ENCODE peak calls at places on chromosomes 12 and 14, in four cellular contexts. Z, L, Q and A are unnamed samples.

GRCh38 chr12:49231881-49232650 is 32.8 kb upstream of the TUBA1C start:
- DNase-seq in Q (no peak), Z (no peak), L (no peak), A (no peak)

GRCh38 chr12:111349101-111349747 is 19.7 kb downstream of the PHETA1 start:
- DNase-seq in Z (no peak), L (no peak), Q (no peak), A (no peak)

GRCh38 chr14:106665814-106666213 is 1139.4 kb downstream of the TMEM121 start:
- DNase-seq in Q (no peak), L (no peak), Z (no peak), A (no peak)

GRCh38 chr14:71533396-71533795 is 398.8 kb upstream of the RGS6 start:
- DNase-seq in Z (no peak), Q (no peak), L (no peak), A (no peak)

GRCh38 chr12:108457006-108457733 is 57.9 kb upstream of the FICD start:
- DNase-seq in Z (no peak), L (no peak), Q (peak), A (peak)

GRCh38 chr12:71727958-71728357 is 26.7 kb upstream of the RAB21 start:
- DNase-seq in Z (no peak), L (no peak), Q (no peak), A (no peak)

GRCh38 chr14:57833304-57833703 is 32.6 kb downstream of the SLC35F4 start:
- DNase-seq in Q (no peak), L (no peak), Z (no peak), A (no peak)

GRCh38 chr14:80136358-80136757 is 74.9 kb downstream of the DIO2 start:
- DNase-seq in Z (no peak), L (no peak), Q (no peak), A (no peak)

GRCh38 chr12:93725531-93725930 is 48.4 kb downstream of the CRADD start:
- DNase-seq in Z (no peak), Q (no peak), L (no peak), A (no peak)

GRCh38 chr12:4908694-4909396 is 860 bp upstream of the KCNA1 start:
- DNase-seq in L (no peak), Q (peak), Z (no peak), A (peak)

GRCh38 chr14:105273062-105273461 is 24.7 kb downstream of the BTBD6 start:
- DNase-seq in Q (no peak), L (no peak), Z (peak), A (no peak)

GRCh38 chr12:26636710-26637328 is 196.2 kb downstream of the ITPR2 start:
- DNase-seq in L (no peak), Q (no peak), Z (no peak), A (no peak)

GRCh38 chr12:8698830-8699330 is 1.1 kb downstream of the RIMKLB start:
- DNase-seq in Q (no peak), L (no peak), Z (no peak), A (no peak)

GRCh38 chr14:102320671-102321455 is 1.3 kb downstream of the ZNF839 start:
- DNase-seq in L (no peak), Z (no peak), Q (no peak), A (no peak)

GRCh38 chr12:68803948-68804653 is 3.9 kb upstream of the MDM2 start:
- DNase-seq in Q (no peak), L (no peak), Z (no peak), A (no peak)

GRCh38 chr12:6582959-6583358 is 14.9 kb upstream of the NOP2 start:
- DNase-seq in L (no peak), Z (no peak), Q (no peak), A (no peak)

GRCh38 chr14:50342211-50343080 is 30.3 kb downstream of the DMAC2L start:
- DNase-seq in Q (peak), L (peak), Z (peak), A (peak)

GRCh38 chr12:108838194-108839010 is 19.0 kb downstream of the SSH1 start:
- DNase-seq in L (peak), Z (peak), Q (peak), A (peak)

GRCh38 chr12:132437252-132438138 is 52.5 kb upstream of the FBRSL1 start:
- DNase-seq in Z (no peak), Q (no peak), L (no peak), A (no peak)

GRCh38 chr12:42587564-42588307 is 1.8 kb downstream of the PRICKLE1 start:
- DNase-seq in Z (no peak), Q (no peak), L (no peak), A (no peak)

GRCh38 chr14:92922883-92923743 is at the start of gene CHGA:
- DNase-seq in Q (peak), Z (no peak), L (peak), A (peak)

DNA sequence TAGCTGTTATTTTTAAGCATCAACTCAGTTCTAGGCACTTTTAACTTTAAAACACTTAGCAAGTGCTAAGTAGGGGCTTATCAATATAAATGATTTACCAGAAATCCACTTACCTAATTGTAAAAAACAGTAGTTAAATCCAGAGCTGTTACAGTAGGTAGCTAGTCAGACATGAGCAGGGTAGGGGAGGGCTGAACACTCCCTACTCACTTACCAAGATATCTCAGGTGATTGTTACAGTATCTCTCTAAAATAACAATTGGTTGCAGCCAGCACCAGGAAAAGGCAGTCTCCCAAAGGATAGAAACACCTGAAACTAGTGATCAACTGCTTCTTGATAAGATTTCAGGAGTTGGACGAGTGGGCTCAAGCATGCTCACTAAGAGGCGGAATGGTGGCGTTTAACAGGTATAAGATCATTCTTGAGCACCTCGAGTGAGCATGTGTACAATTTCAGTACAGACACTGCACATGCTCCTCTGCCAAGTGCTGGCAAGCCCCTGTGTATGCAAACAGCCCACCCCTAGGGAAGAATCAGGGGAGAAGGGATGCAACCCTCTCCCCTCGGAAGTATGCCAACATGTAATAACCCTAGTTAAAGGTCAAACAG is 1113.5 kb upstream of the SEL1L start:
- DNase-seq in Z (peak), L (no peak), Q (no peak), A (no peak)
- TF ChIP-seq POLR2AphosphoS5 in Z (no peak), L (no peak), Q (no peak), A (no peak)

DNA sequence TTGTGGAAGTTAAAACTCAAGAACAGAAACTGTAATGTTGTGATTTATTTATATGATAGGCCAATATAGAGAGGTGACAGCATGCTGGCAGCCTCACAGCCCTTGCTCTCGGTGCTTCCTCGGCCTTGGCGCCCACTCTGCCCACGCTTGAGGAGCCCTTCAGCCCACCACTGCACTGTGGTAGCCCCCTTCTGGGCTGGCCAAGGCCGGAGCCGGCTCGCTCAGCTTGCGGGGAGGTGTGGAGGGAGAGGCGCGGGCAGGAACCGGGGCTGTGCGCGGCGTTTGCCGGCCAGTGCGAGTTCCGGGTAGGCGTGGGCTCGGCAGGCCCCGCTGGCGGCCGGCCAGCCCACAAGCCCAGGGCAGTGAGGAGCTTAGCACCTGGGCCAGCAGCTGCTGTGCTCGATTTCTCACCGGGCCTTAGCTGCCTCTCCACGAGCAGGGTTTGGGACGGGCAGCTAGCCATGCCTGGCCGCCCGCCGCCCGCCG is 65.8 kb upstream of the SLC8A3 start:
- DNase-seq in L (peak), Z (peak), Q (peak), A (no peak)
- TF ChIP-seq POLR2AphosphoS5 in L (no peak), Z (no peak), Q (no peak), A (no peak)

GRCh38 chr14:52313903-52314481 is at the start of gene PTGER2:
- DNase-seq in L (peak), Q (peak), Z (peak), A (peak)
- TF ChIP-seq POLR2AphosphoS5 in L (peak), Q (no peak), Z (peak), A (no peak)

GRCh38 chr12:127966331-127966730 is 300.6 kb upstream of the TMEM132C start:
- DNase-seq in L (no peak), Q (no peak), Z (no peak), A (no peak)
- TF ChIP-seq POLR2AphosphoS5 in L (no peak), Q (no peak), Z (no peak), A (no peak)

GRCh38 chr12:66482880-66483279 is 180.6 kb downstream of the HELB start:
- DNase-seq in L (no peak), Q (no peak), Z (no peak), A (no peak)
- TF ChIP-seq POLR2AphosphoS5 in L (no peak), Q (no peak), Z (no peak), A (no peak)

DNA sequence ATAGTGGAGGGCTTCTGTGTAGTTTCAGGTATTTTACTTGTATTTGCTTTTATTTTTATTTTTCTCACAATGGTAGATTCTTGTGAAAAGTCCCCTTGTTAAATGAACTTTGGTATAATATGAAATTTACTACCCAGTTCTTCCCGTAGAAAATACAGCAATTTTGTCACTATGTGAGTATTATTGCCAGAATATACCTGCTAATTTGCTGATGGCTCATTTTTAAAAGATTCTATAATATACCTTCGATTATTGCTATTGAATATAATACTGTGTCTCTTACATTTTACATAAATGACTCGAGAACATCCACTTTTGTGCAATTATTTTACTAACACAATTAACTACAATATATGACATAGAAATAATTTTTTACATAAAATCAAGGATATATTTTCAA is 262.3 kb upstream of the NOVA1 start:
- DNase-seq in Z (no peak), Q (no peak), L (no peak), A (no peak)
- TF ChIP-seq POLR2AphosphoS5 in Z (no peak), Q (no peak), L (no peak), A (no peak)